ENCODE peak calls at places on chromosomes 1 and 21, in seven cellular contexts. D is tibial artery, B is HFFc6, A is choroid plexus epithelial cell, S is MCF 10A, T is endodermal cell, L is mammary epithelial cell. Z is an unnamed sample.
A peak's percentile ranks its signal among the peaks of the same experiment; 100 is the strongest.

GRCh38 chr1:34617717-34618116 is 137.1 kb upstream of the GJB5 start:
- DNase-seq in D (no peak), B (no peak), A (no peak), S (no peak), T (no peak), L (no peak), Z (no peak)

GRCh38 chr1:12636098-12636950 is 7.6 kb upstream of the AADACL4 start:
- DNase-seq in D (no peak), B (no peak), A (peak; percentile 94), S (peak; percentile 26), T (peak; percentile 87), L (no peak), Z (no peak)

GRCh38 chr1:59692591-59692990 is 122.2 kb upstream of the HOOK1 start:
- DNase-seq in D (no peak), B (peak; percentile 99), A (peak; percentile 88), S (no peak), T (no peak), L (no peak), Z (peak; percentile 48)

GRCh38 chr1:1757422-1758058 is 20.7 kb downstream of the NADK start:
- DNase-seq in D (no peak), B (no peak), A (no peak), S (no peak), T (no peak), L (no peak), Z (no peak)

GRCh38 chr1:30617161-30617560 is 106.2 kb downstream of the MATN1 start:
- DNase-seq in D (no peak), B (no peak), A (no peak), S (peak; percentile 13), T (peak; percentile 33), L (peak; percentile 27), Z (no peak)

GRCh38 chr1:168636642-168637111 is 60.3 kb downstream of the XCL1 start:
- DNase-seq in D (peak; percentile 68), B (peak; percentile 16), A (peak; percentile 55), S (peak; percentile 67), T (no peak), L (peak; percentile 93), Z (no peak)

GRCh38 chr1:229980009-229980408 is 87.0 kb upstream of the GALNT2 start:
- DNase-seq in D (no peak), B (no peak), A (no peak), S (peak; percentile 53), T (no peak), L (peak; percentile 90), Z (peak; percentile 19)

GRCh38 chr1:193019442-193020026 is 39.6 kb downstream of the UCHL5 start:
- DNase-seq in D (no peak), B (peak; percentile 59), A (peak; percentile 85), S (peak; percentile 76), T (no peak), L (peak; percentile 39), Z (peak; percentile 51)

GRCh38 chr1:13871916-13872315 is 171.9 kb downstream of the PRDM2 start:
- DNase-seq in D (no peak), B (no peak), A (no peak), S (no peak), T (no peak), L (no peak), Z (no peak)

GRCh38 chr21:35940074-35940927 is 120.0 kb downstream of the SETD4 start:
- DNase-seq in D (peak; percentile 28), B (peak; percentile 75), A (peak; percentile 88), S (peak; percentile 74), T (peak; percentile 55), L (peak; percentile 66), Z (peak; percentile 76)

GRCh38 chr1:54800899-54801759 is at the start of gene TTC22:
- DNase-seq in D (no peak), B (no peak), A (no peak), S (peak; percentile 71), T (peak; percentile 85), L (peak; percentile 72), Z (no peak)

GRCh38 chr1:151846686-151847227 is 6.8 kb downstream of the THEM5 start:
- DNase-seq in D (peak; percentile 10), B (no peak), A (no peak), S (no peak), T (peak; percentile 50), L (no peak), Z (no peak)

GRCh38 chr1:151843398-151843797 is 3.8 kb upstream of the C2CD4D start:
- DNase-seq in D (no peak), B (no peak), A (no peak), S (no peak), T (no peak), L (no peak), Z (no peak)

GRCh38 chr1:151849871-151850270 is 3.6 kb downstream of the THEM5 start:
- DNase-seq in D (no peak), B (no peak), A (no peak), S (no peak), T (peak; percentile 17), L (no peak), Z (no peak)

GRCh38 chr1:151847867-151848596 is 5.5 kb downstream of the THEM5 start:
- DNase-seq in D (no peak), B (no peak), A (no peak), S (no peak), T (peak; percentile 32), L (no peak), Z (no peak)

DNA sequence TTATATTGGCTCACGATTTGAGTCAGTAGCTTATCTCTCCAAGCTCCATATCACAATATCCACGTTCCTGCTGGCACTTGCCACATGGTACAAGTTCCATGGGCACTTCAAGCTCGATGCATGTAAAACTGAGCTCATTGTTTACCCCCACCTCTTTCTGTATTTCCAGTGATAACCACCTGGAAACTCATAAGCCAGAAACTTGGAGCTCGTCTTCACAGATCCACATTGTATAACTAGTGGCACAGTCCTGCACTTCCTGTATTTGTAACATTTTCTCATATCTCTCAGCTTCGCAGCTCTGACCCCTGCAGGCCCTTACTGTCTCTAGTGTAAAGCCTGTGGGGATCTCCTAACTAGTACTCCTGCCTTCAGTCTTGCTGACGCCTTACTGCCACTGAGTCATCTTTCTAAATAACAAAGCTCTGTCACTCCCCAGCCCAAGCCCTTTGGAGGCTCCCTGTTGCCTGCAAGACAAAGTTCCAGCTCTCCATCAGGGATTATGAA is 6.5 kb upstream of the C2CD4D start:
- DNase-seq in D (no peak), B (peak; percentile 24), A (peak; percentile 51), S (peak; percentile 68), T (peak; percentile 84), L (peak; percentile 62), Z (no peak)
- TF ChIP-seq CTCF in D (no peak), B (no peak), A (peak; percentile 29), S (peak; percentile 19), T (peak; percentile 35), L (peak; percentile 9), Z (no peak)

DNA sequence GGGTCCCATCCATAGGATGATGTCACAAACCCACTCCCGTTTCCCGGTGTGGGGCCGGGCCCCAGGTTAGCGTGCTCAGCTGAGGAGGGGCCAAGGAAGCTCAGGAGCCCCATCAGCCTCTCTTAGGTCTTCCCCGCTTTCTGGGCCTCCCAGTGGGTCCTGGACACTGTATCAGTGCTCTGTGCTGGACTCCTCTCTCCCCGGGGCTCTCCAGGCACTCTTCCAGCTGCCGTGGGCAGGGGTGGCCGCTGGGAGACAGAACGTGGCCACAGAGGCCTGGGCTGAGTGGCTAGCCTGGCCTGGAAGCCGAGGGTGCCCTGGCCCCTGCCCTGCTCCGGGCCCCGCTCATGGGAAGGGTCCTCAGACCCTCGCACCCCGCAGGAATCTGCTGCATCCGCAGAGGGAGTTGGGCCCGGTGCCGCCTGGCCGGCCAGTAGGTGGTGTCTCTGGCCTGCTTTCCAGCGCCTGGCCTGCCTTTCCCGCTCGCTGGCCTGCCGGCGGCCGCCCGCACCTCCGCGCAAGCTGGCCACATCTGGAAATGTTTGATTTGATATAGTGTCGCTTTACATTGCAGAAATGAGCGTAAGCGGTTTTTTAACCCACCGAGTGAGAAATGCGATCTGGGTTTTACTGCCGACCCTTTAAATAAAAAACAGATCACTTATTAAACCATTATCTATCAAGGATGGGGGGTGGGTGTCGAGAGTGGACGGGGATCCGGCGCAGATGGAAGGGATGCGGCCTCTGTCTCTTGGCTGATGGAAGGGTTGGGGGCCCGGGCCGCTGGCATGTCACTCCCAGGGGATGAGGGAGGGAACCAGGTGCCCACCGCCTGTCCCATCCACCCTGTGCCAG is 74.4 kb upstream of the TTC34 start:
- DNase-seq in D (no peak), B (no peak), A (peak; percentile 16), S (no peak), T (no peak), L (no peak), Z (no peak)
- TF ChIP-seq CTCF in D (peak; percentile 76), B (peak; percentile 26), A (peak; percentile 43), S (no peak), T (no peak), L (no peak), Z (no peak)

DNA sequence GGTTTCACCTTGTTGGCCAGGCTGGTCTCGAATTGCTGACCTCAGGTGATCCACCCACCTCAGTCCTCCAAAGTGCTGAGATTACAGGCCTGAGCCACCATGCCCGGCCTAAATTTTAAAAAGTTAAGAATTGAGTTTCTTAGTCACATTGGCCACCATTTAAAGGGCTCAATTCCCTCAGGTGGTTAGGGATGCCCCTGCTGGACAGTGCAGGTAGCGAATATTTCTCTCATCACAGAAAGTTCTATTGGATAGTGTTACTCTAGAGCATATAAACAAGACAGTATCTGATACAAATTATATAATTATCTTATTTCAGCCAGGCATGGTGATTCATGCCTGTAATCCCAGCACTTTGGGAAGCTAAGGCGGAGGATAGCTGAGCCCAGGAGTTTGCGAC is 320.2 kb downstream of the ZP4 start:
- DNase-seq in D (no peak), B (no peak), A (no peak), S (no peak), T (peak; percentile 63), L (no peak), Z (no peak)
- TF ChIP-seq CTCF in D (no peak), B (peak; percentile 24), A (no peak), S (peak; percentile 36), T (peak; percentile 65), L (peak; percentile 11), Z (no peak)

GRCh38 chr1:175936736-175937135 is 193.3 kb upstream of the TNR start:
- DNase-seq in D (no peak), B (no peak), A (no peak), S (no peak), T (no peak), L (no peak), Z (no peak)

GRCh38 chr1:175941164-175941563 is 197.8 kb upstream of the TNR start:
- DNase-seq in D (no peak), B (no peak), A (no peak), S (no peak), T (no peak), L (no peak), Z (no peak)

GRCh38 chr1:175933801-175934200 is 190.4 kb upstream of the TNR start:
- DNase-seq in D (no peak), B (no peak), A (no peak), S (peak; percentile 8), T (peak; percentile 78), L (no peak), Z (no peak)

GRCh38 chr1:175935166-175935565 is 191.8 kb upstream of the TNR start:
- DNase-seq in D (no peak), B (no peak), A (no peak), S (no peak), T (no peak), L (no peak), Z (no peak)

DNA sequence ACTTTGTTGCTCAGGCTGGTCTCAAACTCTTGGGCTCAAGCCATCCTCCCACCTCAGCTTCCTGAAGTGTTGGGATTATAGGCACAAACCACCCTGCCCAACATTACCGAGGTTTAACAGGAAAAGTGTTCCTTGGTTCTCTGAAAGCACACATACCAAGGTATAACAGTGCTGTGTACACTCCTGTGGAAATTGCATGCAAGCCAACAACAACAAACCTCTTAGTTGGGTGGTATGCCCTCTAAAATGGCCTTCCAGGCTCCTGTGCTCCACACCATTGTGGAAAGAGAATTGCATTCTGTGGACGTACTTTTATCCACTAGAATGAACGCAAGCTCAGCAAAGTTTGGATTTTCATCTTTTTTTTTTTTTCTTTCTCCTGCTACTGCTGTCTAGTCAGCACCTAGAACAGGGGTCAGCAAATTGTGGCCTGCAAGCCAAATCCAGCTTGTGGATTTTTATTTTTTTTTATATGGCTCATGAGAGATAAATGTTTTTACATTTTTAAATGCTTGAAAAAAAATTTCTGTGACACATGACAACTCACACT is 192.2 kb upstream of the TNR start:
- DNase-seq in D (no peak), B (no peak), A (peak; percentile 14), S (no peak), T (no peak), L (no peak), Z (peak; percentile 8)
- TF ChIP-seq CTCF in D (no peak), B (no peak), A (no peak), S (no peak), T (no peak), L (no peak), Z (no peak)